ENCODE peak calls at places on chromosome 5, in four cellular contexts. N is AG09319, B is PC-9, P is AG04450. C is an unnamed sample.

GRCh38 chr5:14716755-14717752 is 52.5 kb downstream of the OTULIN start:
- DNase-seq in N (no peak), B (no peak), P (no peak), C (no peak)

GRCh38 chr5:143066556-143067281 is 296.5 kb downstream of the ARHGAP26 start:
- DNase-seq in N (no peak), B (no peak), P (no peak), C (peak)

GRCh38 chr5:136025900-136026299 is 2.9 kb upstream of the TGFBI start:
- DNase-seq in N (no peak), B (no peak), P (peak), C (no peak)

GRCh38 chr5:56825222-56825824 is 10.0 kb downstream of the MAP3K1 start:
- DNase-seq in N (no peak), B (peak), P (no peak), C (no peak)

GRCh38 chr5:83095973-83096539 is 18.7 kb downstream of the XRCC4 start:
- DNase-seq in N (no peak), B (peak), P (peak), C (no peak)

GRCh38 chr5:148033138-148033537 is 30.6 kb upstream of the SPINK5 start:
- DNase-seq in N (no peak), B (no peak), P (no peak), C (no peak)

GRCh38 chr5:143812085-143812705 is at the start of gene HMHB1:
- DNase-seq in N (no peak), B (no peak), P (no peak), C (no peak)

GRCh38 chr5:138708761-138709160 is 44.5 kb upstream of the CTNNA1 start:
- DNase-seq in N (no peak), B (no peak), P (no peak), C (no peak)

GRCh38 chr5:103621548-103621930 is 59.0 kb upstream of the NUDT12 start:
- DNase-seq in N (no peak), B (no peak), P (no peak), C (no peak)

GRCh38 chr5:22473865-22474264 is 379.3 kb downstream of the CDH12 start:
- DNase-seq in N (no peak), B (no peak), P (no peak), C (no peak)

GRCh38 chr5:55176176-55176818 is 3.3 kb upstream of the CDC20B start:
- DNase-seq in N (no peak), B (peak), P (no peak), C (no peak)

GRCh38 chr5:142600611-142601360 is 85.1 kb downstream of the FGF1 start:
- DNase-seq in N (peak), B (no peak), P (peak), C (peak)

GRCh38 chr5:157520911-157521703 is 54.5 kb downstream of the ADAM19 start:
- DNase-seq in N (no peak), B (no peak), P (no peak), C (no peak)

GRCh38 chr5:18375637-18376036 is 741.4 kb downstream of the TAF11L14 start:
- DNase-seq in N (no peak), B (no peak), P (no peak), C (no peak)

GRCh38 chr5:57891443-57891842 is 408.8 kb upstream of the ACTBL2 start:
- DNase-seq in N (no peak), B (no peak), P (no peak), C (no peak)

GRCh38 chr5:57884346-57885102 is 401.9 kb upstream of the ACTBL2 start:
- DNase-seq in N (no peak), B (no peak), P (no peak), C (no peak)

GRCh38 chr5:57887851-57888621 is 405.4 kb upstream of the ACTBL2 start:
- DNase-seq in N (peak), B (peak), P (peak), C (peak)

DNA sequence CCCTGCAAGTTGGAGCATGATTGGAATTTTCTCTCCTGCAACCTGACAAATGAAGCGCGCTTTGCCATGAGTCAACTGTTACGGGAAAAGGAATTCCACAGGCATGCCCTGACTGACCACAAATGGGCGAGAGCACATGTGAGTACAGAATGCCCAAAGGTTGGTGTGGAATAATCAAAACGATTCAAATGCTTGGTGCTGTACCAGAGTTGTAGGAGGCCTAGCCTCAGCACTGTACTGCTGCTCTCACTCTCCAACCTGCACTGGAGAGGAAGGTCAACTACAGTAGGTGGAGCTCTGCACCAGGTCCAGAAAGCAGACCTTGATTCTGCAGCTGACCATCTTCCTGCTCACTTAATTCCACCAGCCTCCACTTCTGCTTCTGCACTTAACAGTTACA is 406.9 kb upstream of the ACTBL2 start:
- DNase-seq in N (peak), B (peak), P (peak), C (no peak)
- TF ChIP-seq CTCF in N (peak), B (no peak), P (peak), C (no peak)

GRCh38 chr5:100898504-100899346 is 4.4 kb downstream of the ST8SIA4 start:
- DNase-seq in N (no peak), B (no peak), P (no peak), C (no peak)

GRCh38 chr5:100900796-100901731 is 2.0 kb downstream of the ST8SIA4 start:
- DNase-seq in N (no peak), B (no peak), P (no peak), C (peak)

GRCh38 chr5:100901851-100902341 is 1.2 kb downstream of the ST8SIA4 start:
- DNase-seq in N (no peak), B (no peak), P (no peak), C (peak)

GRCh38 chr5:100899675-100900074 is 3.4 kb downstream of the ST8SIA4 start:
- DNase-seq in N (no peak), B (no peak), P (no peak), C (no peak)

GRCh38 chr5:100900142-100900795 is 2.8 kb downstream of the ST8SIA4 start:
- DNase-seq in N (no peak), B (no peak), P (no peak), C (peak)
- TF ChIP-seq CTCF in N (no peak), B (no peak), P (peak), C (peak)

DNA sequence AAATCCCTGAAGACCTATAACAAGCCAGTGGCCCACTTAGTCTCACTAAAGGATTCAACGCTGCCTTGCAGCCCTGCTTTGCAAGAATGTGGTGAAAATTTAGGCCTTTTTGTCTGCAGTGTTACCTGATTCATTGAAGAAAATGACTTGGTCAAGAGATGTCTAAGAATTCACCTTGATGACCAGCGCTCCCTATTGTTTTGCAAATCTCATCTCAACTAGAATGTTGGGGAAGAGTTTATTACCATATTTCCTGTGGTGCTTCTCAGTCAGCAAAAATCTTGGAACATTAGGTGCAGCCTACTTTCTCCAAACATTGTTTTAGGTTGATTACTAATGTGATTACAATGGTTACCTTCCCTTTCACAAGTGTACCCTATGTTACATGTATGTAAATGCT is 53.5 kb downstream of the PLK2 start:
- DNase-seq in N (no peak), B (no peak), P (no peak), C (no peak)
- TF ChIP-seq CTCF in N (no peak), B (no peak), P (no peak), C (no peak)

GRCh38 chr5:25858019-25858418 is 1180.4 kb downstream of the CDH9 start:
- DNase-seq in N (no peak), B (no peak), P (no peak), C (no peak)
- TF ChIP-seq CTCF in N (no peak), B (peak), P (no peak), C (no peak)

GRCh38 chr5:107523019-107523680 is 147.6 kb downstream of the EFNA5 start:
- DNase-seq in N (no peak), B (no peak), P (no peak), C (no peak)
- TF ChIP-seq CTCF in N (no peak), B (no peak), P (no peak), C (no peak)

GRCh38 chr5:59036274-59036961 is 453.5 kb downstream of the RAB3C start:
- DNase-seq in N (peak), B (peak), P (peak), C (no peak)

GRCh38 chr5:59037041-59037440 is 454.2 kb downstream of the RAB3C start:
- DNase-seq in N (no peak), B (no peak), P (no peak), C (no peak)

GRCh38 chr5:59035681-59036080 is 452.8 kb downstream of the RAB3C start:
- DNase-seq in N (no peak), B (no peak), P (no peak), C (no peak)

GRCh38 chr5:59037453-59038168 is 454.7 kb downstream of the RAB3C start:
- DNase-seq in N (no peak), B (no peak), P (no peak), C (no peak)

GRCh38 chr5:59034498-59035186 is 451.8 kb downstream of the RAB3C start:
- DNase-seq in N (no peak), B (no peak), P (no peak), C (no peak)
- TF ChIP-seq CTCF in N (peak), B (peak), P (peak), C (peak)

C was measured in tibial nerve.